ENCODE peak calls at places on chromosomes 7 and 10, in five cellular contexts. X is GM12891; V is M059J; W is caudate nucleus; F is CD8-positive, alpha-beta T cell. G is an unnamed sample.

GRCh38 chr7:128791968-128792319 is at the start of gene CCDC136:
- DNase-seq in X (no peak), V (peak), W (no peak), F (no peak), G (no peak)

GRCh38 chr10:102281103-102281502 is 35.8 kb downstream of the GBF1 start:
- DNase-seq in X (no peak), V (no peak), W (no peak), F (no peak), G (no peak)

GRCh38 chr7:20438665-20439376 is 108.1 kb downstream of the ITGB8 start:
- DNase-seq in X (no peak), V (no peak), W (no peak), F (no peak), G (no peak)

GRCh38 chr10:43128958-43129706 is 9.1 kb upstream of the CSGALNACT2 start:
- DNase-seq in X (no peak), V (peak), W (no peak), F (no peak), G (no peak)

GRCh38 chr7:135200824-135201331 is 10.4 kb downstream of the WDR91 start:
- DNase-seq in X (no peak), V (peak), W (no peak), F (no peak), G (no peak)

GRCh38 chr10:78433722-78434535 is 400.3 kb downstream of the RPS24 start:
- DNase-seq in X (no peak), V (no peak), W (peak), F (no peak), G (no peak)

GRCh38 chr10:70585555-70586243 is 16.8 kb downstream of the PRF1 start:
- DNase-seq in X (no peak), V (no peak), W (no peak), F (no peak), G (no peak)

GRCh38 chr7:74105992-74106391 is 22.4 kb downstream of the LIMK1 start:
- DNase-seq in X (no peak), V (no peak), W (no peak), F (no peak), G (no peak)

GRCh38 chr7:46811529-46811928 is 770.4 kb downstream of the TNS3 start:
- DNase-seq in X (no peak), V (peak), W (no peak), F (no peak), G (no peak)

GRCh38 chr7:6178273-6179029 is 94.0 kb downstream of the CYTH3 start:
- DNase-seq in X (no peak), V (peak), W (no peak), F (no peak), G (no peak)

GRCh38 chr10:97319671-97320479 is 804 bp downstream of the FRAT1 start:
- DNase-seq in X (no peak), V (peak), W (peak), F (peak), G (peak)

GRCh38 chr10:26335574-26336093 is 102.5 kb upstream of the APBB1IP start:
- DNase-seq in X (no peak), V (no peak), W (no peak), F (no peak), G (no peak)

GRCh38 chr10:91796332-91797076 is 1.7 kb upstream of the TNKS2 start:
- DNase-seq in X (no peak), V (peak), W (peak), F (peak), G (peak)

G was measured in T follicular helper cell.